ENCODE peak calls at places on chromosomes 11 and 22, in four cellular contexts. V is cardiac fibroblast, D is tibial nerve, M is breast epithelium. B is an unnamed sample.
A peak's percentile ranks its signal among the peaks of the same experiment; 100 is the strongest.

GRCh38 chr11:129815596-129816461 is at the start of gene TMEM45B:
- DNase-seq in D (no peak), V (no peak), M (no peak), B (no peak)

GRCh38 chr11:128328955-128329551 is 258.3 kb downstream of the ETS1 start:
- DNase-seq in D (no peak), M (no peak), V (peak; percentile 90), B (no peak)

GRCh38 chr11:117584056-117584830 is 212.8 kb downstream of the DSCAML1 start:
- DNase-seq in D (no peak), M (no peak), V (no peak), B (peak; percentile 39)

GRCh38 chr22:22061085-22062077 is 78.8 kb upstream of the TOP3B start:
- DNase-seq in M (no peak), D (no peak), V (peak; percentile 83), B (peak; percentile 85)

GRCh38 chr11:129324533-129325175 is 51.0 kb upstream of the BARX2 start:
- DNase-seq in M (peak; percentile 54), V (no peak), D (peak; percentile 21), B (no peak)

GRCh38 chr22:50233223-50233622 is 11.6 kb downstream of the TUBGCP6 start:
- DNase-seq in M (no peak), V (no peak), D (no peak), B (no peak)

GRCh38 chr22:26542831-26543230 is 30.6 kb upstream of the TFIP11 start:
- DNase-seq in M (no peak), D (no peak), V (no peak), B (no peak)

GRCh38 chr11:2759228-2760195 is 59.7 kb upstream of the KCNQ1OT1 start:
- DNase-seq in D (no peak), M (no peak), V (no peak), B (no peak)

GRCh38 chr11:93279911-93280347 is 50.6 kb upstream of the DEUP1 start:
- DNase-seq in V (no peak), D (no peak), M (no peak), B (no peak)

GRCh38 chr22:20033045-20033706 is 12.3 kb downstream of the TANGO2 start:
- DNase-seq in V (peak; percentile 33), D (no peak), M (no peak), B (peak; percentile 15)

GRCh38 chr22:49427941-49428340 is 399.7 kb downstream of the BRD1 start:
- DNase-seq in D (no peak), V (no peak), M (no peak), B (no peak)

GRCh38 chr22:27515091-27515523 is 286.4 kb downstream of the MN1 start:
- DNase-seq in D (peak; percentile 21), V (peak; percentile 65), M (no peak), B (peak; percentile 84)

GRCh38 chr22:39514373-39514973 is 5.9 kb upstream of the ATF4 start:
- DNase-seq in D (peak; percentile 72), M (no peak), V (peak; percentile 58), B (peak; percentile 55)

GRCh38 chr11:20156876-20157613 is 3.2 kb downstream of the DBX1 start:
- DNase-seq in D (no peak), M (no peak), V (no peak), B (no peak)

GRCh38 chr22:36765131-36765942 is 10.6 kb downstream of the IFT27 start:
- DNase-seq in M (no peak), D (no peak), V (no peak), B (no peak)

GRCh38 chr11:79352304-79352703 is 88.5 kb downstream of the TENM4 start:
- DNase-seq in M (no peak), V (no peak), D (no peak), B (no peak)

GRCh38 chr11:123441161-123441560 is 11.1 kb downstream of the GRAMD1B start:
- DNase-seq in M (no peak), V (no peak), D (no peak), B (no peak)

GRCh38 chr11:28727254-28727653 is 619.1 kb downstream of the METTL15 start:
- DNase-seq in D (no peak), V (no peak), M (no peak), B (peak; percentile 54)

GRCh38 chr11:134026655-134027343 is 42.1 kb upstream of the JAM3 start:
- DNase-seq in D (no peak), M (no peak), V (no peak), B (no peak)

GRCh38 chr11:117143390-117143789 is 697 bp upstream of the PAFAH1B2 start:
- DNase-seq in V (peak; percentile 62), M (peak; percentile 59), D (no peak), B (peak; percentile 58)

GRCh38 chr11:20467458-20468185 is 80.1 kb downstream of the PRMT3 start:
- DNase-seq in M (no peak), V (no peak), D (no peak), B (no peak)

GRCh38 chr11:107562647-107563208 is 2.8 kb downstream of the ALKBH8 start:
- DNase-seq in M (no peak), V (peak; percentile 26), D (no peak), B (peak; percentile 59)

GRCh38 chr11:4559527-4560440 is 14.8 kb downstream of the OR52M1 start:
- DNase-seq in M (no peak), D (no peak), V (no peak), B (no peak)

GRCh38 chr11:95385577-95385976 is 154.6 kb upstream of the SESN3 start:
- DNase-seq in V (no peak), D (no peak), M (no peak), B (no peak)

GRCh38 chr11:58567889-58568512 is 7.7 kb downstream of the LPXN start:
- DNase-seq in V (peak; percentile 74), M (no peak), D (no peak), B (peak; percentile 71)

GRCh38 chr11:280762-281485 is 2.7 kb downstream of the NLRP6 start:
- DNase-seq in V (no peak), M (no peak), D (no peak), B (no peak)

GRCh38 chr11:10664005-10664404 is 29.6 kb downstream of the IRAG1 start:
- DNase-seq in V (no peak), M (no peak), D (no peak), B (no peak)

GRCh38 chr22:45505991-45506743 is 3.5 kb downstream of the FBLN1 start:
- DNase-seq in D (no peak), V (no peak), M (no peak), B (no peak)

GRCh38 chr11:69218946-69219720 is 63.4 kb downstream of the SMIM38 start:
- DNase-seq in D (no peak), M (no peak), V (no peak), B (no peak)

GRCh38 chr11:99773646-99774045 is 752.9 kb downstream of the CNTN5 start:
- DNase-seq in D (no peak), V (peak; percentile 17), M (no peak), B (no peak)

GRCh38 chr11:92413757-92414513 is 189.3 kb downstream of the FAT3 start:
- DNase-seq in D (no peak), V (no peak), M (no peak), B (no peak)

GRCh38 chr11:70505761-70506657 is 107.7 kb downstream of the CTTN start:
- DNase-seq in M (no peak), V (no peak), D (no peak), B (no peak)

GRCh38 chr11:46918778-46919513 is 596 bp upstream of the LRP4 start:
- DNase-seq in V (no peak), D (no peak), M (no peak), B (no peak)

GRCh38 chr11:46916669-46917108 is 1.7 kb downstream of the LRP4 start:
- DNase-seq in V (peak; percentile 85), D (no peak), M (peak; percentile 58), B (peak; percentile 82)

GRCh38 chr11:46917109-46918086 is 952 bp downstream of the LRP4 start:
- DNase-seq in M (no peak), D (no peak), V (no peak), B (no peak)

GRCh38 chr11:46916251-46916650 is 2.1 kb downstream of the LRP4 start:
- DNase-seq in M (no peak), V (no peak), D (no peak), B (no peak)

GRCh38 chr11:46918087-46918751 is at the start of gene LRP4:
- DNase-seq in D (no peak), M (no peak), V (peak; percentile 34), B (no peak)
- TF ChIP-seq CTCF in D (no peak), M (peak; percentile 12), V (no peak), B (no peak)

GRCh38 chr11:68038718-68039525 is at the start of gene TCIRG1:
- DNase-seq in V (peak; percentile 89), M (peak; percentile 80), D (peak; percentile 84), B (peak; percentile 77)
- TF ChIP-seq CTCF in V (no peak), M (no peak), D (peak; percentile 77), B (no peak)

GRCh38 chr11:106233191-106233590 is 155.7 kb downstream of the AASDHPPT start:
- DNase-seq in D (no peak), V (no peak), M (no peak), B (no peak)

GRCh38 chr11:106228996-106229395 is 151.5 kb downstream of the AASDHPPT start:
- DNase-seq in M (no peak), V (no peak), D (no peak), B (no peak)

GRCh38 chr11:106236295-106236694 is 158.8 kb downstream of the AASDHPPT start:
- DNase-seq in D (no peak), V (no peak), M (no peak), B (no peak)

GRCh38 chr11:106234794-106235193 is 157.3 kb downstream of the AASDHPPT start:
- DNase-seq in M (no peak), D (no peak), V (no peak), B (no peak)

GRCh38 chr11:106231591-106231990 is 154.1 kb downstream of the AASDHPPT start:
- DNase-seq in D (no peak), V (peak; percentile 39), M (no peak), B (peak; percentile 55)
- TF ChIP-seq CTCF in D (no peak), V (peak; percentile 28), M (no peak), B (peak; percentile 51)

DNA sequence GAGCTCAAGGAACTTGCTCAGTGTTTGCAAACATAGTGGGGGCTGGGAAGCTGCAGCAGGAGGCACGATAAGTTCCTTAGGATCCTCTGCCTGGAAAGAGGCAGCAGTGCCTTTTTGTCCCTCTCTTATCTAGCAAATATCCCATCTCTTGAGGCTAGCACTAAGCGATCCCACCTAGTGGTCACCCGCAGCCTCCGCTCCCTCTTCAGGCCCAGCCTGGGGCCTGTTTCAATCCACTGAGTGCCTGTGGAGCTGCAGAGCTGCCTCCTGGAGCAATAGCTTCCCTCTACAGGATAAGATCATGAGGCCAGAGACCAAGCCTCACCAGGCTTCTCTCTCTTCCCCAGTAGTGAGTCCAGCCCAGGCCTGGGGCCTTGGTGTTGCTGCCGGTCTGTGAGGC is 65.8 kb downstream of the SLC22A12 start:
- DNase-seq in V (no peak), M (no peak), D (no peak), B (no peak)
- TF ChIP-seq CTCF in V (no peak), M (no peak), D (no peak), B (no peak)

GRCh38 chr22:29306175-29306829 is at the start of gene GAS2L1:
- DNase-seq in M (peak; percentile 60), D (peak; percentile 68), V (peak; percentile 87), B (peak; percentile 76)
- TF ChIP-seq CTCF in M (peak; percentile 67), D (peak; percentile 74), V (peak; percentile 68), B (peak; percentile 78)

B was measured in fibroblast of the aortic adventitia.